ENCODE peak calls at places on chromosomes 4 and X, in six cellular contexts. One of them, this sample, is unnamed.

GRCh38 chr4:110005461-110006056 is 92.9 kb downstream of the EGF start:
- DNase-seq in tibial artery: no peak
- DNase-seq in AG10803: peak
- DNase-seq in uterus: no peak
- DNase-seq in HFF-Myc: peak
- DNase-seq in cardiac fibroblast: peak
- DNase-seq in this sample: peak

GRCh38 chrX:40152706-40153334 is 55.1 kb upstream of the BCOR start:
- DNase-seq in AG10803: no peak
- DNase-seq in tibial artery: no peak
- DNase-seq in uterus: no peak
- DNase-seq in cardiac fibroblast: no peak
- DNase-seq in HFF-Myc: no peak
- DNase-seq in this sample: no peak

GRCh38 chrX:45667666-45668065 is 467.0 kb upstream of the DIPK2B start:
- DNase-seq in AG10803: peak
- DNase-seq in tibial artery: no peak
- DNase-seq in HFF-Myc: no peak
- DNase-seq in cardiac fibroblast: peak
- DNase-seq in uterus: no peak
- DNase-seq in this sample: no peak

GRCh38 chrX:101759000-101759399 is 99.3 kb upstream of the ARMCX2 start:
- DNase-seq in cardiac fibroblast: peak
- DNase-seq in uterus: peak
- DNase-seq in HFF-Myc: peak
- DNase-seq in tibial artery: peak
- DNase-seq in AG10803: peak
- DNase-seq in this sample: no peak

GRCh38 chrX:108072746-108073145 is 18.6 kb downstream of the PSMD10 start:
- DNase-seq in tibial artery: no peak
- DNase-seq in AG10803: no peak
- DNase-seq in uterus: no peak
- DNase-seq in HFF-Myc: no peak
- DNase-seq in cardiac fibroblast: no peak
- DNase-seq in this sample: no peak

GRCh38 chr4:98659106-98659592 is 738 bp upstream of the TSPAN5 start:
- DNase-seq in cardiac fibroblast: peak
- DNase-seq in HFF-Myc: no peak
- DNase-seq in uterus: no peak
- DNase-seq in tibial artery: no peak
- DNase-seq in AG10803: peak
- DNase-seq in this sample: no peak

GRCh38 chr4:6319530-6320150 is 50.0 kb downstream of the WFS1 start:
- DNase-seq in AG10803: no peak
- DNase-seq in uterus: no peak
- DNase-seq in HFF-Myc: no peak
- DNase-seq in cardiac fibroblast: no peak
- DNase-seq in tibial artery: no peak
- DNase-seq in this sample: no peak

GRCh38 chr4:92012899-92013867 is 290.6 kb upstream of the GRID2 start:
- DNase-seq in uterus: no peak
- DNase-seq in HFF-Myc: no peak
- DNase-seq in cardiac fibroblast: no peak
- DNase-seq in AG10803: no peak
- DNase-seq in tibial artery: no peak
- DNase-seq in this sample: no peak

GRCh38 chrX:39753296-39753996 is 344.3 kb downstream of the BCOR start:
- DNase-seq in AG10803: no peak
- DNase-seq in cardiac fibroblast: peak
- DNase-seq in uterus: no peak
- DNase-seq in HFF-Myc: no peak
- DNase-seq in tibial artery: no peak
- DNase-seq in this sample: peak

GRCh38 chr4:181168406-181168805 is 1074.8 kb upstream of the TENM3 start:
- DNase-seq in tibial artery: no peak
- DNase-seq in cardiac fibroblast: no peak
- DNase-seq in AG10803: no peak
- DNase-seq in HFF-Myc: no peak
- DNase-seq in uterus: no peak
- DNase-seq in this sample: no peak

DNA sequence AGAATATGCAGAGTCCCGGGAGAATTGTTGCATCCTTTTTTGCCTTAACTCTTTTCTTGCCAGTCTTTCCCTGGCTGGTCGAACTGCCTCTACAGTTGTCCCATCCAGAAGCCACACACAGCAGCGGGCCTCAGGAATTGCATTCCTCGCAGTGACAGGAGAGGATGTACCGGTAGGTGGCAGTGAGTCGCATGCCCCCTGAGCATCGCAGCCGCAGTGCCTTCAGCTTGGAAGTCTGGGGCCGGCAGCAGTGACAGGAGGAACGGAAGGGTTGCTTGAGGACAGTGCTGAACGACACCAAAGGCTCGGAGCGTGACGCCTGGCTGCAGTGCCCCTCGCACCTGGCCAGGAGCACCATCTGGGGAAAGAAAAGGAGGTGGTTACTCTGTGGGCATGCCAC is 23.5 kb downstream of the NDP start:
- DNase-seq in HFF-Myc: no peak
- DNase-seq in uterus: no peak
- DNase-seq in cardiac fibroblast: peak
- DNase-seq in AG10803: no peak
- DNase-seq in tibial artery: no peak
- DNase-seq in this sample: no peak
- TF ChIP-seq CTCF in HFF-Myc: no peak
- TF ChIP-seq CTCF in uterus: no peak
- TF ChIP-seq CTCF in cardiac fibroblast: peak
- TF ChIP-seq CTCF in AG10803: peak
- TF ChIP-seq CTCF in tibial artery: peak
- TF ChIP-seq CTCF in this sample: peak

DNA sequence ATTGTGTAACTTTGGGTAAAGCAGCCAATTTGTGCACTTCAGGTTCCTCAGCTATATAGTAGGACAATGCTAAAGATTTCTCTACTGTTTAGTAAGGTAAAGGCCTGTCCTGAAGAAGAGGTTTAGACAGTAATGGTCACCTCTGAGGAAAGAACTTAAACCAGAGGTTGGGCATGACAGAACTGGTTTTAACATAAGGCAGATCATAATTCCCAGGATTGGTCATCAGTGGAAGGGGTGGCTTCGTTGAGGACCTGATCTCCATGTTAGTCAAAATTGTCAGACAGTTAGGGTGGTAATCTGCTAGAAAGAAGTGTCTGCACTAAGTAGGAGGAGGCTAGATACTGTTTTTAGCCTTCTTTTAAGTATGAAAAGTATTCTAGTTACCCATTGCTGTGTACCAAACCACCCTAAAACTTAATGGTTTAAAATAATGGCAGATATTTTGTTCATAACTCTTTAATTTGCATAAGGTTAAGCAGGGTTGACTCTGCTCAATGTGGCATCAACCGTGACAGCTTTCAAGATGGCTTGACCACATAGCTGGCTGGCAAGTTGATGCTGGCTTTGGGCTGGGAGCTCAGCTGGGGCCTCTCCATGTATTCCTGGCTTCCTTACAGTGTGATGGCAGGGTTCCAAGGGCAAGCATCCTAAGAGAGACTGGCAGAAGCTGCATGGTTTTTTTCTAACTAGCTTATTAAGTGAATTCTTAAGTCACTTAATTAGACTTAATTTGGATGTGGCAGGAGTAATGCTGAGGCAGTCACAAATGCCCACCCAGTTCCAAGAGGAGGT is 4.3 kb downstream of the RP2 start:
- DNase-seq in cardiac fibroblast: peak
- DNase-seq in AG10803: peak
- DNase-seq in uterus: no peak
- DNase-seq in tibial artery: no peak
- DNase-seq in HFF-Myc: no peak
- DNase-seq in this sample: peak
- H3K4me3 ChIP-seq in cardiac fibroblast: no peak
- H3K4me3 ChIP-seq in AG10803: no peak
- H3K4me3 ChIP-seq in uterus: no peak
- H3K4me3 ChIP-seq in tibial artery: no peak
- H3K4me3 ChIP-seq in HFF-Myc: no peak
- H3K4me3 ChIP-seq in this sample: no peak

DNA sequence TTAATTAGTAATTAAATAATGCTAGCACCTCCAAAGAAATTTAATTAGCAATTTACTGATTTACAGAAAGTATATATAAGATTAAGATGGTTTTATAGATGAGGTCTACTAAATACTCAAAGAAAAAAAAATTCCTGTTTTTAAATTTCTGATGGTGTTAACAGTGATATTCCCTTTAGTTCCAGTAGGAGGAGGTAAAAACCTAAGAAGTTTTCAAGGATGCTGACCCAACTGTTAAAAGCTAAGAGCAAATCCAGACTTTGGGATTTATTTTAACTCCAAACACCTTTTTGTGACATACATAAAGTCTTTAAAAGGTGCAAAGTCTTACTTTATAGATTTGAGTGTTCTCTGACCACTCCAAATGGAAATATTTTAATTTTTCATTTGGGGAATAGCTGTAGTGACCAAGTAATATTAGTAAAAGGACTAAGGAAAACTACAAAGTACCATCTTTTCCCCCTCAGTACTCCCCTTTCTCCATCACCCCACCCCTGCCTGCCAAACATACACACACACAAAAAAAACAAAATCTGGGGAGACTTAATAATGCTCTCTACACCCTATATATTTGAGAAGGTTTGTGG is 34.2 kb upstream of the CSN1S1 start:
- DNase-seq in tibial artery: no peak
- DNase-seq in cardiac fibroblast: peak
- DNase-seq in HFF-Myc: no peak
- DNase-seq in AG10803: no peak
- DNase-seq in uterus: no peak
- DNase-seq in this sample: no peak
- TF ChIP-seq CTCF in tibial artery: peak
- TF ChIP-seq CTCF in cardiac fibroblast: peak
- TF ChIP-seq CTCF in HFF-Myc: peak
- TF ChIP-seq CTCF in AG10803: peak
- TF ChIP-seq CTCF in uterus: no peak
- TF ChIP-seq CTCF in this sample: peak

DNA sequence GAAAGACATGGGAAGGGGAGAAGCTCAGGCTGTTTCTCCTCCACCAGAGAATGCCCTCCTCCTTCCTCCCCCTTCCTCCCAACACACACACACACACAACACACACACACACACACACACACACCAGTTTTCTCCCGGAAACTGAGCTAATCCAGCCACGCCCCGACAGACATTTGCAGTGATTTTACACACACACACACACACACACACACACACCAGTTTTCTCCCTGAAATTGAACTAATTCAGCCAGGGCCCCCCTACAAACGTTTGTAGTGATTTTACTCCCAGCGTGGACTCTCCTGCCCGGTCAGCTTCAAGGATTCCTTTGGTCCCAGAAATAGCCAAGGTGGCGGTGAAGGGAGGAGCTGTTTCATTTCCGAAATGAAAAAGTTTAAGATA is 32.9 kb upstream of the STX18 start:
- DNase-seq in cardiac fibroblast: peak
- DNase-seq in tibial artery: peak
- DNase-seq in AG10803: peak
- DNase-seq in HFF-Myc: peak
- DNase-seq in uterus: peak
- DNase-seq in this sample: peak
- H3K4me3 ChIP-seq in cardiac fibroblast: peak
- H3K4me3 ChIP-seq in tibial artery: peak
- H3K4me3 ChIP-seq in AG10803: peak
- H3K4me3 ChIP-seq in HFF-Myc: peak
- H3K4me3 ChIP-seq in uterus: peak
- H3K4me3 ChIP-seq in this sample: peak

GRCh38 chr4:89562715-89563114 is 255.1 kb upstream of the GPRIN3 start:
- DNase-seq in tibial artery: no peak
- DNase-seq in HFF-Myc: no peak
- DNase-seq in uterus: no peak
- DNase-seq in AG10803: no peak
- DNase-seq in cardiac fibroblast: no peak
- DNase-seq in this sample: peak

GRCh38 chr4:89561051-89561450 is 253.5 kb upstream of the GPRIN3 start:
- DNase-seq in uterus: no peak
- DNase-seq in tibial artery: no peak
- DNase-seq in HFF-Myc: no peak
- DNase-seq in cardiac fibroblast: no peak
- DNase-seq in AG10803: no peak
- DNase-seq in this sample: no peak

GRCh38 chr4:89563431-89563830 is 255.8 kb upstream of the GPRIN3 start:
- DNase-seq in HFF-Myc: no peak
- DNase-seq in cardiac fibroblast: no peak
- DNase-seq in tibial artery: no peak
- DNase-seq in AG10803: no peak
- DNase-seq in uterus: no peak
- DNase-seq in this sample: no peak

GRCh38 chr4:89556596-89557305 is 249.2 kb upstream of the GPRIN3 start:
- DNase-seq in uterus: no peak
- DNase-seq in tibial artery: no peak
- DNase-seq in AG10803: no peak
- DNase-seq in cardiac fibroblast: no peak
- DNase-seq in HFF-Myc: no peak
- DNase-seq in this sample: no peak

GRCh38 chr4:89558147-89558546 is 250.5 kb upstream of the GPRIN3 start:
- DNase-seq in AG10803: no peak
- DNase-seq in uterus: no peak
- DNase-seq in HFF-Myc: no peak
- DNase-seq in cardiac fibroblast: no peak
- DNase-seq in tibial artery: no peak
- DNase-seq in this sample: no peak
- TF ChIP-seq CTCF in AG10803: peak
- TF ChIP-seq CTCF in uterus: no peak
- TF ChIP-seq CTCF in HFF-Myc: peak
- TF ChIP-seq CTCF in cardiac fibroblast: peak
- TF ChIP-seq CTCF in tibial artery: no peak
- TF ChIP-seq CTCF in this sample: peak

GRCh38 chr4:173528378-173529321 is 1.4 kb downstream of the HAND2 start:
- DNase-seq in AG10803: peak
- DNase-seq in tibial artery: no peak
- DNase-seq in HFF-Myc: no peak
- DNase-seq in cardiac fibroblast: peak
- DNase-seq in uterus: no peak
- DNase-seq in this sample: no peak

GRCh38 chr4:173526724-173527102 is 3.3 kb downstream of the HAND2 start:
- DNase-seq in HFF-Myc: no peak
- DNase-seq in cardiac fibroblast: no peak
- DNase-seq in tibial artery: no peak
- DNase-seq in AG10803: no peak
- DNase-seq in uterus: no peak
- DNase-seq in this sample: no peak

GRCh38 chr4:173526034-173526482 is 4.0 kb downstream of the HAND2 start:
- DNase-seq in cardiac fibroblast: peak
- DNase-seq in tibial artery: no peak
- DNase-seq in uterus: no peak
- DNase-seq in HFF-Myc: no peak
- DNase-seq in AG10803: no peak
- DNase-seq in this sample: no peak

GRCh38 chr4:173525118-173526033 is 4.7 kb downstream of the HAND2 start:
- DNase-seq in uterus: peak
- DNase-seq in AG10803: no peak
- DNase-seq in tibial artery: no peak
- DNase-seq in HFF-Myc: no peak
- DNase-seq in cardiac fibroblast: peak
- DNase-seq in this sample: no peak

GRCh38 chr4:173527103-173527876 is 2.7 kb downstream of the HAND2 start:
- DNase-seq in tibial artery: no peak
- DNase-seq in HFF-Myc: no peak
- DNase-seq in AG10803: peak
- DNase-seq in uterus: no peak
- DNase-seq in cardiac fibroblast: peak
- DNase-seq in this sample: no peak
- H3K4me3 ChIP-seq in tibial artery: peak
- H3K4me3 ChIP-seq in HFF-Myc: peak
- H3K4me3 ChIP-seq in AG10803: peak
- H3K4me3 ChIP-seq in uterus: peak
- H3K4me3 ChIP-seq in cardiac fibroblast: peak
- H3K4me3 ChIP-seq in this sample: peak

This sample was measured in retinal pigment epithelial cell.